ENCODE peak calls at places on chromosomes 2 and 18, in eight cellular contexts. G, E, F, L, V, X, P and J are unnamed samples.

GRCh38 chr2:217707116-217707742 is 295.6 kb downstream of the TNS1 start:
- DNase-seq in G (peak), E (peak), F (peak), L (peak), V (no peak), X (no peak), P (peak), J (no peak)

GRCh38 chr2:127526940-127527804 is 883 bp upstream of the IWS1 start:
- DNase-seq in G (no peak), E (no peak), F (no peak), L (peak), V (no peak), X (no peak), P (peak), J (no peak)

GRCh38 chr2:12424820-12425219 is 291.9 kb upstream of the TRIB2 start:
- DNase-seq in G (peak), E (peak), F (no peak), L (no peak), V (no peak), X (no peak), P (no peak), J (no peak)

GRCh38 chr2:238108423-238109201 is 8.5 kb downstream of the ESPNL start:
- DNase-seq in G (no peak), E (peak), F (peak), L (no peak), V (peak), X (no peak), P (no peak), J (peak)

GRCh38 chr18:44238449-44238848 is 442.2 kb upstream of the SETBP1 start:
- DNase-seq in G (peak), E (no peak), F (no peak), L (no peak), V (no peak), X (peak), P (no peak), J (no peak)

GRCh38 chr2:56168163-56168562 is 15.6 kb upstream of the CCDC85A start:
- DNase-seq in G (peak), E (no peak), F (no peak), L (no peak), V (no peak), X (no peak), P (no peak), J (no peak)

GRCh38 chr2:107263596-107264090 is 377.7 kb upstream of the ST6GAL2 start:
- DNase-seq in G (no peak), E (no peak), F (no peak), L (no peak), V (no peak), X (no peak), P (no peak), J (no peak)

GRCh38 chr18:47826157-47827074 is 104.0 kb downstream of the SMAD2 start:
- DNase-seq in G (no peak), E (no peak), F (no peak), L (no peak), V (no peak), X (no peak), P (no peak), J (no peak)

GRCh38 chr2:235634435-235635152 is 140.8 kb downstream of the AGAP1 start:
- DNase-seq in G (peak), E (no peak), F (no peak), L (no peak), V (no peak), X (no peak), P (no peak), J (no peak)

GRCh38 chr2:27320958-27321543 is 1.8 kb downstream of the MPV17 start:
- DNase-seq in G (peak), E (peak), F (peak), L (peak), V (peak), X (peak), P (peak), J (no peak)

GRCh38 chr2:190679813-190680591 is 31.1 kb downstream of the NAB1 start:
- DNase-seq in G (no peak), E (no peak), F (peak), L (peak), V (peak), X (peak), P (no peak), J (peak)

GRCh38 chr18:69906765-69907164 is 40.9 kb downstream of the CD226 start:
- DNase-seq in G (no peak), E (no peak), F (no peak), L (no peak), V (no peak), X (no peak), P (no peak), J (no peak)

GRCh38 chr2:36650031-36650430 is 46.5 kb upstream of the VIT start:
- DNase-seq in G (peak), E (no peak), F (peak), L (peak), V (no peak), X (peak), P (peak), J (no peak)

GRCh38 chr2:230809015-230809414 is 55.7 kb upstream of the ITM2C start:
- DNase-seq in G (no peak), E (no peak), F (no peak), L (no peak), V (no peak), X (no peak), P (no peak), J (no peak)

GRCh38 chr2:109128466-109129355 is at the start of gene SH3RF3:
- DNase-seq in G (peak), E (peak), F (peak), L (peak), V (peak), X (peak), P (peak), J (no peak)

GRCh38 chr2:88180594-88181240 is 10.6 kb downstream of the THNSL2 start:
- DNase-seq in G (peak), E (no peak), F (no peak), L (no peak), V (no peak), X (no peak), P (peak), J (no peak)

GRCh38 chr2:135563793-135564192 is 32.5 kb downstream of the R3HDM1 start:
- DNase-seq in G (peak), E (no peak), F (no peak), L (no peak), V (no peak), X (peak), P (no peak), J (no peak)

GRCh38 chr2:168495524-168495923 is 39.5 kb downstream of the CERS6 start:
- DNase-seq in G (no peak), E (no peak), F (no peak), L (no peak), V (no peak), X (no peak), P (no peak), J (no peak)

GRCh38 chr2:12167525-12168317 is 421.3 kb downstream of the LPIN1 start:
- DNase-seq in G (no peak), E (no peak), F (no peak), L (no peak), V (no peak), X (no peak), P (no peak), J (no peak)

GRCh38 chr2:39216495-39217191 is 27.1 kb downstream of the CDKL4 start:
- DNase-seq in G (no peak), E (no peak), F (no peak), L (no peak), V (no peak), X (no peak), P (no peak), J (no peak)

GRCh38 chr18:32552421-32553030 is 81.8 kb upstream of the GAREM1 start:
- DNase-seq in G (peak), E (no peak), F (no peak), L (peak), V (no peak), X (peak), P (peak), J (no peak)

GRCh38 chr2:83368916-83369315 is 1090.2 kb downstream of the SUCLG1 start:
- DNase-seq in G (peak), E (no peak), F (no peak), L (no peak), V (no peak), X (peak), P (no peak), J (no peak)

GRCh38 chr18:11923454-11923853 is 15.3 kb upstream of the MPPE1 start:
- DNase-seq in G (no peak), E (no peak), F (no peak), L (no peak), V (no peak), X (no peak), P (no peak), J (no peak)

DNA sequence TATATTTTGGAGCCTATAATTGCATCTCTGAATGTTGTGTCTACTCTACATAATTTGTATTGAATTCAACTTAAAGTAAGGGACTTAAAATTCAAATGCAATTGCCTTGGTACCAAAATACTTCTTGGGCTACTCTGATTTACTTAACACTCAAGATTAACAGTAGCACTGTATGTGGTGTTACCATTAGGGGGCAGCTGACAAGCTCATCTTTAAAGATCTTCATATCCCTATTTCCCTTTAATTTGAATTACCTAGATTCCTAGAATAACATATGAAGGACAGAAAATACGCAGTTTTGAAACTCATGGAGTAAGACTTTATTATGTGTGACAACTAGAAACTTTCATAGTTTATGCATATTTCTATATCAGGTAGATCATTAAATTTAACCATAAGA is 37.4 kb upstream of the FAP start:
- DNase-seq in G (no peak), E (no peak), F (no peak), L (no peak), V (no peak), X (no peak), P (no peak), J (no peak)
- TF ChIP-seq CTCF in G (no peak), E (no peak), F (no peak), L (no peak), V (no peak), X (no peak), P (no peak), J (no peak)

DNA sequence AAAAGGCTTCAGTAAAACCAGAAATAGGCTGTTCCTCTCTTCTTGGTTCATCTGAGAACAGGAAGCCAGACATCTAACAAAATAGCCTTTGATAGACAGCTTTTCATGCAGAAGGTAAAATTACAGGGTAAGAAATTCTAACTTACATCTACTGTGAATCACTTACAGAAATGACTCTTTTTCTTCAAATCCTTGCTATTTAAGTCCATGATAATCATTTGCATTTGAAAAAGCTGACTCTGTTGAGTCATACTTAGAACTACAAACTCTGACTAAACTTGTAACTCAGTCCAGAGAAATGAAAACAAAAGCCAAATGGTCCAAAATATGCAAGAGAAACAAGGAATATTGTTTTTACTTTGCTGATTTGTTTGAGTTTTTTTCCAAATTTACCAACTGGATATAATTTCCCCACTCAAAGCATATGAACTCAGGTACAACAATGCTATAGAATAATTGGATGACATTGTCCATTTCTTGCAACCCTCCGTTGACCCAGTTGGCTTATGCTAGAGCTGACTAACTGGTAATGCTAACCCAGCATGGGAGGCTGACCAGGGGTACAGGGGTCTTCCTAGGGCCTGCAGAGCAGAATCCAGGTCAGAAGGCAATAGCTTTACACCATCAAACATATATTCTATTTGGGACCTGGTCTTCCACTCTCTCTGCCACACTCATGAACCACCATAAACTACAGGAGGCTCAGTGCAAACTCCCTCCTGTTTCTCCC is 18.8 kb upstream of the MREG start:
- DNase-seq in G (peak), E (no peak), F (no peak), L (no peak), V (no peak), X (no peak), P (peak), J (peak)
- TF ChIP-seq CTCF in G (no peak), E (no peak), F (no peak), L (no peak), V (no peak), X (no peak), P (no peak), J (no peak)

DNA sequence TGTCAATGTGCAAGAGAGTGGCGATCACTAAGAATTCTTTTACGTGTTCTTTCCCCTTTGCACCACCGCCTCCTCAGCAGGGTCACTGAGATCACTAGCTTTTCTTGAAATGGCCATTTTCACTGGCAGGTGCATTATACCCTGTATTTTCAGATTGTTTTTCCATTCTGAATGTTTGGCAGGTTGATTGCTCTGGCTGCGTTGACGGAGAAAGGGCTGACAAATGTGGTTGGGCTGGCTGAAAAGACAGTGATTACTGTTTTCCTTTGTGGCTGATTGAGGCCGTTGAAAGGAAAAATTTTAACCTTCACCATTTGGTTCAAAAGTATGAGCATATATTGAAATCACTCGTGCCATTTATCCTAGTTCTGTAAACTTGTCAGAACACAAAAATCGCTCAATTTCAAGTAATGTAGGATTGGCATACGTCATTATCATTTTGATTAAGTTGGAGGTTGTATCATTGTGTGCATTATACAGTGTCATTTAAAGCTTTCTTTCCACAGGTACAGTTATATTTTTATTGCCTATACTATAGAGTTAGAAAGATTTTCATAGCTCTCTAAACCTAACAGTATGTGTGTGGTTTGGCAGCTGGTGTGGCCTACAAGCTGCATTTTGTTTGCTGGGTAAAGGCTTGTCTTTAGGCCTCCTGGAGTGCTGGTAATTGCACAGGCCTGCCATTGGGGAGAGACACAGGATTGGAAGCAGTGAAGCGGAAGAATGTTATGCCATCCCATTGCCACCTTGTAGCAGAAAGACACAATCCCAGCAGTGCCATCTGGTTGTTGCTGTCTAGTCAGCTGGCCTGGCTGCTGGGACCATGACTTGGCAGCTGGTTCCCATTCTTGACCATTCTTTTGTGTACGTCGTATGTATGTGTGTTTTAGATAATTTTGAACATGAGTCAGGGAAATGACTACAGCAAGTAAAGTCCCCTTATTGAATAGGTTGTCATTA is 36.7 kb downstream of the DYNC1I2 start:
- DNase-seq in G (peak), E (no peak), F (no peak), L (no peak), V (no peak), X (peak), P (no peak), J (no peak)
- TF ChIP-seq CTCF in G (no peak), E (no peak), F (no peak), L (no peak), V (no peak), X (no peak), P (no peak), J (no peak)

DNA sequence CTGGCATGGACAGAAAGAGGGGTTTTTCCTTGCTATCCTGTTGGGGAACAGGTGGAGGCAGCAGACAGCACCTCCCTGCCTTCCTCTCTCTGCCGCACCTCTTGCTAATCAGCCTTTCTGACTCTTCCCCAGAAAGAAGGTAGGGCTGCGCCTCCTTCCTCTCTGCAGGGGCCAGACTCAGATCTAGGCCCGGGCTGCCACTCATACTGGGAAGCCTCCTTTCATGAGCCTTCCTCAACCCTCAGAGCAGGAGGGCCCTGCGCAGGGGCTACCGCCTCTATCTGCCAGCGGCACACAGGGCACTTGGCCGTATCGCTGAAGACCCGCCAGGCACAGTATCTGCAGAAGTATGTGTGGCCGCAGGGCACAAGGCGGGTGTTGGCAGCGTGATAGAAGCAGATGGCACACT is 7.1 kb downstream of the NEURL3 start:
- DNase-seq in G (no peak), E (no peak), F (no peak), L (no peak), V (no peak), X (no peak), P (no peak), J (no peak)
- TF ChIP-seq CTCF in G (no peak), E (no peak), F (no peak), L (no peak), V (no peak), X (no peak), P (no peak), J (no peak)

GRCh38 chr2:214471382-214471781 is 60.5 kb downstream of the VWC2L start:
- DNase-seq in G (no peak), E (no peak), F (no peak), L (no peak), V (no peak), X (no peak), P (no peak), J (no peak)
- TF ChIP-seq CTCF in G (no peak), E (no peak), F (no peak), L (no peak), V (no peak), X (no peak), P (no peak), J (no peak)

GRCh38 chr2:211093743-211094303 is 537.4 kb downstream of the CPS1 start:
- DNase-seq in G (no peak), E (no peak), F (no peak), L (no peak), V (no peak), X (no peak), P (peak), J (no peak)
- TF ChIP-seq CTCF in G (no peak), E (no peak), F (no peak), L (peak), V (peak), X (peak), P (peak), J (peak)

GRCh38 chr2:79040967-79041582 is 15.6 kb downstream of the REG3G start:
- DNase-seq in G (no peak), E (no peak), F (no peak), L (no peak), V (no peak), X (no peak), P (peak), J (no peak)
- TF ChIP-seq CTCF in G (no peak), E (no peak), F (peak), L (no peak), V (peak), X (no peak), P (peak), J (peak)

DNA sequence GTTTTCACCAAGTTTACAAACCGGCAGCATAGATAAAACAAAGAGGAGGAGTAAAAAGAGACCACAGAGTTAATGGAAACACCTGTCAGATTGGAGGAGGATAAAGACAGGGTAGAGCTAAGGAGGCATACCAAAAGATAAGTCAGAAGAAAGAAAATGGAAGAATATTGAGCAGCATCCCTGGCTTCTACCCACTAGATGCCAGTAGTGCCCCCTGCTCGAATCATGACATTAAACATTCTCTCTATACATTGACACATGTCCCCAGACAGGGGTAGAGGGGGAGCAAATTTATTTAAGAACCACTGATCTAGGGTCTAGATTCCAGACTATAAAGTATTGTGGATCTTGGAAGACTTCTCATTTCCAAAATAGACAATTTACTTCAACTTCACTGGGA is 159.8 kb upstream of the ETAA1 start:
- DNase-seq in G (no peak), E (no peak), F (no peak), L (no peak), V (no peak), X (no peak), P (no peak), J (no peak)
- TF ChIP-seq CTCF in G (no peak), E (no peak), F (no peak), L (no peak), V (no peak), X (peak), P (no peak), J (peak)

GRCh38 chr2:60555066-60555793 is 1.8 kb upstream of the BCL11A start:
- DNase-seq in G (peak), E (peak), F (no peak), L (peak), V (peak), X (no peak), P (peak), J (peak)
- TF ChIP-seq CTCF in G (no peak), E (peak), F (no peak), L (peak), V (peak), X (peak), P (peak), J (peak)

GRCh38 chr2:50782543-50782942 is 249.4 kb downstream of the NRXN1 start:
- DNase-seq in G (peak), E (no peak), F (no peak), L (no peak), V (no peak), X (peak), P (no peak), J (no peak)
- TF ChIP-seq CTCF in G (no peak), E (no peak), F (no peak), L (no peak), V (no peak), X (peak), P (no peak), J (no peak)